ENCODE peak calls at places on chromosome 3, in ten cellular contexts. A is psoas muscle, K is heart left ventricle, D is stomach, I is fibroblast of pulmonary artery, Y is astrocyte of the spinal cord, M is cardiac muscle cell, F is esophagus squamous epithelium, W is endodermal cell, S is GM12865. Z is an unnamed sample.

GRCh38 chr3:5038243-5038642 is 59.0 kb downstream of the BHLHE40 start:
- DNase-seq in Y (no peak), M (no peak), W (no peak), F (no peak), D (no peak), S (no peak), A (no peak), K (no peak), I (no peak), Z (no peak)

GRCh38 chr3:160400048-160400630 is 689 bp downstream of the SMC4 start:
- DNase-seq in M (peak), K (peak), S (peak), Y (peak), W (no peak), D (peak), I (peak), F (no peak), A (peak), Z (peak)

GRCh38 chr3:37693791-37694194 is 167.9 kb upstream of the CTDSPL start:
- DNase-seq in F (no peak), I (no peak), A (no peak), Y (no peak), S (no peak), D (no peak), W (no peak), M (no peak), K (no peak), Z (no peak)

GRCh38 chr3:72625616-72626337 is 222.5 kb downstream of the SHQ1 start:
- DNase-seq in M (no peak), S (peak), Y (no peak), A (no peak), K (no peak), F (no peak), D (no peak), I (peak), W (no peak), Z (peak)

GRCh38 chr3:22713936-22714335 is 489.2 kb upstream of the UBE2E2 start:
- DNase-seq in Y (peak), F (no peak), K (no peak), M (no peak), S (no peak), A (no peak), D (no peak), W (no peak), I (peak), Z (peak)

GRCh38 chr3:129119365-129120100 is 2.1 kb downstream of the RAB43 start:
- DNase-seq in M (peak), A (no peak), S (no peak), Y (no peak), F (no peak), D (peak), I (no peak), K (no peak), W (peak), Z (no peak)

GRCh38 chr3:191301982-191302381 is 27.2 kb upstream of the CCDC50 start:
- DNase-seq in M (no peak), W (no peak), Y (no peak), F (no peak), D (no peak), K (no peak), I (no peak), A (no peak), S (no peak), Z (no peak)

GRCh38 chr3:63863150-63864007 is at the start of the genes ATXN7 and THOC7:
- DNase-seq in M (peak), D (peak), Y (peak), F (no peak), S (peak), W (peak), A (peak), I (peak), K (peak), Z (peak)

GRCh38 chr3:49674491-49674983 is 386 bp downstream of the APEH start:
- DNase-seq in Y (no peak), K (no peak), M (no peak), F (no peak), I (no peak), W (no peak), A (no peak), D (no peak), S (no peak), Z (no peak)

GRCh38 chr3:157271283-157271882 is 111.4 kb upstream of the CCNL1 start:
- DNase-seq in K (no peak), D (no peak), F (no peak), M (no peak), I (no peak), Y (no peak), W (no peak), A (no peak), S (no peak), Z (no peak)

GRCh38 chr3:42501681-42502428 is 588 bp upstream of the VIPR1 start:
- DNase-seq in Y (peak), I (peak), W (peak), D (peak), F (no peak), S (peak), A (peak), M (peak), K (peak), Z (peak)

GRCh38 chr3:71255498-71255897 is 328.0 kb downstream of the FOXP1 start:
- DNase-seq in A (no peak), S (no peak), I (no peak), F (no peak), M (no peak), K (no peak), Y (no peak), D (no peak), W (no peak), Z (no peak)

GRCh38 chr3:16248556-16248955 is 16.2 kb downstream of the DPH3 start:
- DNase-seq in Y (no peak), W (no peak), D (no peak), S (no peak), F (no peak), A (no peak), K (no peak), I (no peak), M (no peak), Z (no peak)
- TF ChIP-seq CTCF in Y (no peak), W (no peak), D (no peak), S (no peak), F (no peak), A (no peak), K (no peak), I (no peak), M (no peak), Z (no peak)

GRCh38 chr3:194664857-194665256 is 7.1 kb downstream of the LSG1 start:
- DNase-seq in W (no peak), A (no peak), S (no peak), Y (no peak), M (no peak), F (no peak), D (no peak), K (no peak), I (peak), Z (no peak)
- H3K4me3 ChIP-seq in W (no peak), A (no peak), S (no peak), Y (no peak), M (no peak), F (no peak), D (no peak), K (no peak), I (no peak), Z (no peak)

GRCh38 chr3:77563012-77563411 is 523.1 kb downstream of the ROBO2 start:
- DNase-seq in S (no peak), W (no peak), I (no peak), Y (no peak), K (no peak), A (no peak), F (no peak), D (peak), M (no peak), Z (no peak)
- TF ChIP-seq CTCF in S (no peak), W (peak), I (no peak), Y (no peak), K (no peak), A (no peak), F (no peak), D (no peak), M (no peak), Z (no peak)

GRCh38 chr3:194132465-194133358 is 3.2 kb upstream of the HES1 start:
- DNase-seq in K (no peak), Y (no peak), F (no peak), D (no peak), W (no peak), M (no peak), A (no peak), S (no peak), I (no peak), Z (no peak)
- H3K4me3 ChIP-seq in K (no peak), Y (no peak), F (no peak), D (no peak), W (peak), M (no peak), A (no peak), S (no peak), I (no peak), Z (no peak)

GRCh38 chr3:105365171-105365535 is 1.6 kb upstream of the ALCAM start:
- DNase-seq in I (no peak), K (no peak), W (no peak), D (no peak), S (no peak), Y (peak), A (no peak), M (no peak), F (no peak), Z (no peak)

GRCh38 chr3:105367063-105367405 is 325 bp downstream of the ALCAM start:
- DNase-seq in A (no peak), F (no peak), D (peak), M (peak), I (no peak), Y (no peak), S (peak), K (peak), W (no peak), Z (no peak)

GRCh38 chr3:105364113-105364512 is 2.6 kb upstream of the ALCAM start:
- DNase-seq in W (no peak), I (peak), M (no peak), A (no peak), K (no peak), Y (peak), S (no peak), D (no peak), F (no peak), Z (peak)

GRCh38 chr3:105366302-105367062 is at the start of gene ALCAM:
- DNase-seq in W (peak), A (peak), I (peak), D (peak), M (peak), K (peak), S (peak), Y (peak), F (peak), Z (peak)

GRCh38 chr3:105365536-105366301 is 990 bp upstream of the ALCAM start:
- DNase-seq in I (peak), A (no peak), K (no peak), M (peak), W (peak), S (peak), Y (peak), F (no peak), D (peak), Z (peak)
- TF ChIP-seq CTCF in I (no peak), A (no peak), K (no peak), M (no peak), W (no peak), S (no peak), Y (no peak), F (no peak), D (no peak), Z (no peak)

DNA sequence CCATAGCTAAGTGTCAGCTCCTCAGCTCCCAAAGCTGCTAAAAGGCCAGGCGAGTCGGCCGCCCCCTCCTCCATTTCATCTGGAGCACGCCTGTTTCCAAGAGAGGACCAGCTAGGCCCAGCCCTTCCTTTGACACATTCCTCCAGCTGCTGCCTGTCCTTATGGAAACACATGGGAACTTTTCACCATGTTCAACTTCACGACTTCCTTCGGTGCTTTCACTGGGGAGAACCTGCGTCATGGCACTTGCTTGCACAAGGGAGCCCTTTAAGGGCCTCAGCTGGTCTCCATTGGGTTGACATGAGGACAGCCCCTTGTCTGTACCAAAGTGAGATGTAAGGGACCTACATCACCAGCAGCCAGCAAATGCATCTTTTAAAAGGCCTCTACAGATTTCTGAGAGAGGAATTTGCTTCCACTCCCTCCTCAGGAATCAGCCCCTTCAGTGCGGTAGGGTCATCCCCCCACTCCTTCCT is 2.1 kb downstream of the MAGI1 start:
- DNase-seq in M (peak), F (no peak), I (peak), D (peak), S (no peak), K (no peak), A (no peak), Y (no peak), W (peak), Z (peak)
- H3K4me3 ChIP-seq in M (peak), F (peak), I (peak), D (peak), S (no peak), K (peak), A (peak), Y (peak), W (peak), Z (peak)

DNA sequence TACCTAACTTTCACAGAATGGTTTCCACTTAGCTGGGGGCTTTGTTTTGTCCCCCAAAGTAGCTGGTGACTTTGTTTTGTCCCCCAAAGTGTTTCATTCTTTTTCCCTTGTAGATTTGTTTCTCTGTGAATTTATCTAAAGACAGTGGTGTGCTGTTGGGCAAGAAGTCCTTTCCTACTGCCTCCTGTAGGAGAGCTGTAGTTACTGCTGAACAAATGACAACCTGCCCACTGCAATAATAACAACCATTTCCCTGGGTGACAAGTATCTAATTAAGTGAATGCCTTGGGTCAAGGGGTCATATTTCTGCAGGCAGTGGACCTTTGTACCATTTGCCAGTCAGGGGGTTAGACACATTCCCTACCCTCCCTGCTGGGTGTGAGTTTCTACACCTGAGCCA is 125.4 kb upstream of the BFSP2 start:
- DNase-seq in A (no peak), I (no peak), D (no peak), Y (no peak), K (no peak), M (no peak), S (peak), F (no peak), W (no peak), Z (no peak)
- TF ChIP-seq CTCF in A (no peak), I (no peak), D (no peak), Y (no peak), K (no peak), M (no peak), S (no peak), F (no peak), W (peak), Z (no peak)

GRCh38 chr3:25429441-25429907 is 1.4 kb downstream of the RARB start:
- DNase-seq in Y (peak), K (no peak), A (no peak), D (peak), S (no peak), W (no peak), I (no peak), M (no peak), F (no peak), Z (no peak)

GRCh38 chr3:25432191-25432720 is 4.2 kb downstream of the RARB start:
- DNase-seq in S (no peak), F (no peak), D (no peak), M (no peak), Y (peak), K (no peak), A (no peak), W (no peak), I (no peak), Z (no peak)

GRCh38 chr3:25433106-25433505 is 5.0 kb downstream of the RARB start:
- DNase-seq in F (no peak), K (no peak), I (no peak), W (no peak), Y (no peak), A (no peak), S (no peak), D (no peak), M (no peak), Z (no peak)

GRCh38 chr3:25429960-25430941 is 2.2 kb downstream of the RARB start:
- DNase-seq in M (no peak), K (no peak), F (no peak), I (peak), W (no peak), D (no peak), S (no peak), Y (peak), A (no peak), Z (no peak)

GRCh38 chr3:25430942-25431570 is 3.0 kb downstream of the RARB start:
- DNase-seq in A (no peak), F (no peak), M (no peak), W (no peak), Y (peak), D (no peak), S (no peak), I (peak), K (no peak), Z (no peak)
- H3K4me3 ChIP-seq in A (peak), F (peak), M (peak), W (peak), Y (peak), D (peak), S (no peak), I (peak), K (peak), Z (no peak)

GRCh38 chr3:10742031-10742671 is 73.9 kb upstream of the SLC6A11 start:
- DNase-seq in M (no peak), Y (no peak), D (no peak), S (no peak), W (peak), K (no peak), I (no peak), A (no peak), F (no peak), Z (no peak)

GRCh38 chr3:10746001-10746400 is 70.0 kb upstream of the SLC6A11 start:
- DNase-seq in D (no peak), M (no peak), A (no peak), S (no peak), Y (no peak), I (no peak), K (no peak), W (peak), F (no peak), Z (no peak)

GRCh38 chr3:10745392-10745791 is 70.6 kb upstream of the SLC6A11 start:
- DNase-seq in D (no peak), M (no peak), S (no peak), A (no peak), K (no peak), I (no peak), F (no peak), Y (no peak), W (peak), Z (no peak)

GRCh38 chr3:10743366-10744097 is 72.5 kb upstream of the SLC6A11 start:
- DNase-seq in F (no peak), M (no peak), Y (no peak), W (no peak), D (no peak), I (no peak), A (no peak), K (no peak), S (no peak), Z (no peak)

DNA sequence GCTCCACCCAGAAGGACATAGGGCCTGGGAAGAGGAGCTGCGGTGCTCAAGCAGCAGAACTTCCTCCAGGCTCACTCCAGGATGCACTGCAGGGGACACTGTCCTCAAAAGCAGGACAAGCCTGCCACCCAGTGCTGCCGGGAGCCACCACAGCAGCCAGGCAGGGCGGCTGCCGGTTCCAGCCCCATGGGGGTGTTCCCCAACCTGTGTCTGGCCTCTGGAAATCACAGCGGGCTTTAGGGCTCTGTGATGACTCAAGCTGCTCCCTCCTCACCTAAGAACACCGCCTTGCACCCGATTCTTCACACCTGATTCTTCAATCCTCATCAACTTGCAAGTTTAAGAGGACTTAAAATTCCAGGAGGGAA is 71.9 kb upstream of the SLC6A11 start:
- DNase-seq in K (no peak), I (no peak), M (peak), W (peak), A (no peak), S (peak), Y (no peak), F (no peak), D (no peak), Z (no peak)
- TF ChIP-seq CTCF in K (no peak), I (no peak), M (no peak), W (peak), A (peak), S (no peak), Y (peak), F (no peak), D (no peak), Z (no peak)

Z was measured in foreskin fibroblast.